ENCODE peak calls at places on chromosomes 6 and 20, in nine cellular contexts. One of them, this sample, is unnamed.

GRCh38 chr20:21302645-21303060 is 478 bp upstream of the XRN2 start:
- DNase-seq in SK-MEL-5: no peak
- DNase-seq in stimulated activated CD8-positive, alpha-beta memory T cell treated with anti-CD3 and anti-CD28 coated beads, Interleukin-4, amount 100 ng/mL, for 24 hours: no peak
- DNase-seq in NCI-H526 treated with DMSO at 0.1 percent for 48 hours: peak
- DNase-seq in activated CD4-positive, alpha-beta T cell treated with anti-CD3 and anti-CD28 coated beads for 48 hours: no peak
- DNase-seq in activated CD4-positive, alpha-beta memory T cell treated with anti-CD3 and anti-CD28 coated beads for 36 hours: no peak
- DNase-seq in HCEC 1CT: no peak
- DNase-seq in NCI-H2171 treated with DMSO at 0.1 percent for 48 hours: no peak
- DNase-seq in stimulated activated CD4-positive, alpha-beta T cell treated with anti-CD3 and anti-CD28 coated beads, Interleukin-4, amount 100 ng/mL, for 24 hours: no peak
- DNase-seq in this sample: no peak

GRCh38 chr6:15500078-15500740 is 162.6 kb downstream of the DTNBP1 start:
- DNase-seq in SK-MEL-5: no peak
- DNase-seq in stimulated activated CD8-positive, alpha-beta memory T cell treated with anti-CD3 and anti-CD28 coated beads, Interleukin-4, amount 100 ng/mL, for 24 hours: no peak
- DNase-seq in NCI-H526 treated with DMSO at 0.1 percent for 48 hours: no peak
- DNase-seq in activated CD4-positive, alpha-beta T cell treated with anti-CD3 and anti-CD28 coated beads for 48 hours: no peak
- DNase-seq in activated CD4-positive, alpha-beta memory T cell treated with anti-CD3 and anti-CD28 coated beads for 36 hours: no peak
- DNase-seq in HCEC 1CT: no peak
- DNase-seq in NCI-H2171 treated with DMSO at 0.1 percent for 48 hours: no peak
- DNase-seq in stimulated activated CD4-positive, alpha-beta T cell treated with anti-CD3 and anti-CD28 coated beads, Interleukin-4, amount 100 ng/mL, for 24 hours: no peak
- DNase-seq in this sample: no peak

GRCh38 chr6:130306377-130306776 is 59.4 kb upstream of the TMEM200A start:
- DNase-seq in SK-MEL-5: no peak
- DNase-seq in stimulated activated CD8-positive, alpha-beta memory T cell treated with anti-CD3 and anti-CD28 coated beads, Interleukin-4, amount 100 ng/mL, for 24 hours: no peak
- DNase-seq in NCI-H526 treated with DMSO at 0.1 percent for 48 hours: no peak
- DNase-seq in activated CD4-positive, alpha-beta T cell treated with anti-CD3 and anti-CD28 coated beads for 48 hours: no peak
- DNase-seq in activated CD4-positive, alpha-beta memory T cell treated with anti-CD3 and anti-CD28 coated beads for 36 hours: no peak
- DNase-seq in HCEC 1CT: peak
- DNase-seq in NCI-H2171 treated with DMSO at 0.1 percent for 48 hours: no peak
- DNase-seq in stimulated activated CD4-positive, alpha-beta T cell treated with anti-CD3 and anti-CD28 coated beads, Interleukin-4, amount 100 ng/mL, for 24 hours: no peak
- DNase-seq in this sample: no peak

GRCh38 chr6:39543117-39543516 is 182.1 kb downstream of the KIF6 start:
- DNase-seq in SK-MEL-5: no peak
- DNase-seq in stimulated activated CD8-positive, alpha-beta memory T cell treated with anti-CD3 and anti-CD28 coated beads, Interleukin-4, amount 100 ng/mL, for 24 hours: no peak
- DNase-seq in NCI-H526 treated with DMSO at 0.1 percent for 48 hours: no peak
- DNase-seq in activated CD4-positive, alpha-beta T cell treated with anti-CD3 and anti-CD28 coated beads for 48 hours: no peak
- DNase-seq in activated CD4-positive, alpha-beta memory T cell treated with anti-CD3 and anti-CD28 coated beads for 36 hours: no peak
- DNase-seq in HCEC 1CT: no peak
- DNase-seq in NCI-H2171 treated with DMSO at 0.1 percent for 48 hours: no peak
- DNase-seq in stimulated activated CD4-positive, alpha-beta T cell treated with anti-CD3 and anti-CD28 coated beads, Interleukin-4, amount 100 ng/mL, for 24 hours: no peak
- DNase-seq in this sample: no peak

GRCh38 chr6:30480536-30481156 is 8.7 kb upstream of the HLA-E start:
- DNase-seq in SK-MEL-5: peak
- DNase-seq in stimulated activated CD8-positive, alpha-beta memory T cell treated with anti-CD3 and anti-CD28 coated beads, Interleukin-4, amount 100 ng/mL, for 24 hours: no peak
- DNase-seq in NCI-H526 treated with DMSO at 0.1 percent for 48 hours: no peak
- DNase-seq in activated CD4-positive, alpha-beta T cell treated with anti-CD3 and anti-CD28 coated beads for 48 hours: peak
- DNase-seq in activated CD4-positive, alpha-beta memory T cell treated with anti-CD3 and anti-CD28 coated beads for 36 hours: peak
- DNase-seq in HCEC 1CT: no peak
- DNase-seq in NCI-H2171 treated with DMSO at 0.1 percent for 48 hours: no peak
- DNase-seq in stimulated activated CD4-positive, alpha-beta T cell treated with anti-CD3 and anti-CD28 coated beads, Interleukin-4, amount 100 ng/mL, for 24 hours: peak
- DNase-seq in this sample: peak

GRCh38 chr6:57094689-57095088 is 4.7 kb downstream of the ZNF451 start:
- DNase-seq in SK-MEL-5: no peak
- DNase-seq in stimulated activated CD8-positive, alpha-beta memory T cell treated with anti-CD3 and anti-CD28 coated beads, Interleukin-4, amount 100 ng/mL, for 24 hours: no peak
- DNase-seq in NCI-H526 treated with DMSO at 0.1 percent for 48 hours: no peak
- DNase-seq in activated CD4-positive, alpha-beta T cell treated with anti-CD3 and anti-CD28 coated beads for 48 hours: no peak
- DNase-seq in activated CD4-positive, alpha-beta memory T cell treated with anti-CD3 and anti-CD28 coated beads for 36 hours: no peak
- DNase-seq in HCEC 1CT: no peak
- DNase-seq in NCI-H2171 treated with DMSO at 0.1 percent for 48 hours: no peak
- DNase-seq in stimulated activated CD4-positive, alpha-beta T cell treated with anti-CD3 and anti-CD28 coated beads, Interleukin-4, amount 100 ng/mL, for 24 hours: no peak
- DNase-seq in this sample: no peak

GRCh38 chr6:129280719-129281118 is 397.8 kb downstream of the LAMA2 start:
- DNase-seq in SK-MEL-5: no peak
- DNase-seq in stimulated activated CD8-positive, alpha-beta memory T cell treated with anti-CD3 and anti-CD28 coated beads, Interleukin-4, amount 100 ng/mL, for 24 hours: peak
- DNase-seq in NCI-H526 treated with DMSO at 0.1 percent for 48 hours: no peak
- DNase-seq in activated CD4-positive, alpha-beta T cell treated with anti-CD3 and anti-CD28 coated beads for 48 hours: peak
- DNase-seq in activated CD4-positive, alpha-beta memory T cell treated with anti-CD3 and anti-CD28 coated beads for 36 hours: peak
- DNase-seq in HCEC 1CT: no peak
- DNase-seq in NCI-H2171 treated with DMSO at 0.1 percent for 48 hours: no peak
- DNase-seq in stimulated activated CD4-positive, alpha-beta T cell treated with anti-CD3 and anti-CD28 coated beads, Interleukin-4, amount 100 ng/mL, for 24 hours: peak
- DNase-seq in this sample: no peak

GRCh38 chr20:38139156-38139912 is 25.7 kb downstream of the TGM2 start:
- DNase-seq in SK-MEL-5: no peak
- DNase-seq in stimulated activated CD8-positive, alpha-beta memory T cell treated with anti-CD3 and anti-CD28 coated beads, Interleukin-4, amount 100 ng/mL, for 24 hours: no peak
- DNase-seq in NCI-H526 treated with DMSO at 0.1 percent for 48 hours: no peak
- DNase-seq in activated CD4-positive, alpha-beta T cell treated with anti-CD3 and anti-CD28 coated beads for 48 hours: no peak
- DNase-seq in activated CD4-positive, alpha-beta memory T cell treated with anti-CD3 and anti-CD28 coated beads for 36 hours: no peak
- DNase-seq in HCEC 1CT: no peak
- DNase-seq in NCI-H2171 treated with DMSO at 0.1 percent for 48 hours: no peak
- DNase-seq in stimulated activated CD4-positive, alpha-beta T cell treated with anti-CD3 and anti-CD28 coated beads, Interleukin-4, amount 100 ng/mL, for 24 hours: no peak
- DNase-seq in this sample: no peak

GRCh38 chr6:56714982-56715456 is 72.3 kb upstream of the DST start:
- DNase-seq in SK-MEL-5: peak
- DNase-seq in stimulated activated CD8-positive, alpha-beta memory T cell treated with anti-CD3 and anti-CD28 coated beads, Interleukin-4, amount 100 ng/mL, for 24 hours: no peak
- DNase-seq in NCI-H526 treated with DMSO at 0.1 percent for 48 hours: no peak
- DNase-seq in activated CD4-positive, alpha-beta T cell treated with anti-CD3 and anti-CD28 coated beads for 48 hours: no peak
- DNase-seq in activated CD4-positive, alpha-beta memory T cell treated with anti-CD3 and anti-CD28 coated beads for 36 hours: no peak
- DNase-seq in HCEC 1CT: peak
- DNase-seq in NCI-H2171 treated with DMSO at 0.1 percent for 48 hours: no peak
- DNase-seq in stimulated activated CD4-positive, alpha-beta T cell treated with anti-CD3 and anti-CD28 coated beads, Interleukin-4, amount 100 ng/mL, for 24 hours: no peak
- DNase-seq in this sample: peak

GRCh38 chr6:31356216-31356945 is 598 bp downstream of the HLA-B start:
- DNase-seq in SK-MEL-5: no peak
- DNase-seq in stimulated activated CD8-positive, alpha-beta memory T cell treated with anti-CD3 and anti-CD28 coated beads, Interleukin-4, amount 100 ng/mL, for 24 hours: no peak
- DNase-seq in NCI-H526 treated with DMSO at 0.1 percent for 48 hours: peak
- DNase-seq in activated CD4-positive, alpha-beta T cell treated with anti-CD3 and anti-CD28 coated beads for 48 hours: peak
- DNase-seq in activated CD4-positive, alpha-beta memory T cell treated with anti-CD3 and anti-CD28 coated beads for 36 hours: peak
- DNase-seq in HCEC 1CT: peak
- DNase-seq in NCI-H2171 treated with DMSO at 0.1 percent for 48 hours: no peak
- DNase-seq in stimulated activated CD4-positive, alpha-beta T cell treated with anti-CD3 and anti-CD28 coated beads, Interleukin-4, amount 100 ng/mL, for 24 hours: peak
- DNase-seq in this sample: peak

GRCh38 chr6:21752054-21752811 is 158.7 kb downstream of the SOX4 start:
- DNase-seq in SK-MEL-5: no peak
- DNase-seq in stimulated activated CD8-positive, alpha-beta memory T cell treated with anti-CD3 and anti-CD28 coated beads, Interleukin-4, amount 100 ng/mL, for 24 hours: no peak
- DNase-seq in NCI-H526 treated with DMSO at 0.1 percent for 48 hours: no peak
- DNase-seq in activated CD4-positive, alpha-beta T cell treated with anti-CD3 and anti-CD28 coated beads for 48 hours: no peak
- DNase-seq in activated CD4-positive, alpha-beta memory T cell treated with anti-CD3 and anti-CD28 coated beads for 36 hours: no peak
- DNase-seq in HCEC 1CT: peak
- DNase-seq in NCI-H2171 treated with DMSO at 0.1 percent for 48 hours: no peak
- DNase-seq in stimulated activated CD4-positive, alpha-beta T cell treated with anti-CD3 and anti-CD28 coated beads, Interleukin-4, amount 100 ng/mL, for 24 hours: no peak
- DNase-seq in this sample: peak

GRCh38 chr6:81743649-81744048 is 8.8 kb downstream of the TENT5A start:
- DNase-seq in SK-MEL-5: no peak
- DNase-seq in stimulated activated CD8-positive, alpha-beta memory T cell treated with anti-CD3 and anti-CD28 coated beads, Interleukin-4, amount 100 ng/mL, for 24 hours: no peak
- DNase-seq in NCI-H526 treated with DMSO at 0.1 percent for 48 hours: no peak
- DNase-seq in activated CD4-positive, alpha-beta T cell treated with anti-CD3 and anti-CD28 coated beads for 48 hours: no peak
- DNase-seq in activated CD4-positive, alpha-beta memory T cell treated with anti-CD3 and anti-CD28 coated beads for 36 hours: no peak
- DNase-seq in HCEC 1CT: no peak
- DNase-seq in NCI-H2171 treated with DMSO at 0.1 percent for 48 hours: no peak
- DNase-seq in stimulated activated CD4-positive, alpha-beta T cell treated with anti-CD3 and anti-CD28 coated beads, Interleukin-4, amount 100 ng/mL, for 24 hours: no peak
- DNase-seq in this sample: peak

GRCh38 chr20:10940941-10941340 is 267.1 kb upstream of the JAG1 start:
- DNase-seq in SK-MEL-5: no peak
- DNase-seq in stimulated activated CD8-positive, alpha-beta memory T cell treated with anti-CD3 and anti-CD28 coated beads, Interleukin-4, amount 100 ng/mL, for 24 hours: no peak
- DNase-seq in NCI-H526 treated with DMSO at 0.1 percent for 48 hours: no peak
- DNase-seq in activated CD4-positive, alpha-beta T cell treated with anti-CD3 and anti-CD28 coated beads for 48 hours: no peak
- DNase-seq in activated CD4-positive, alpha-beta memory T cell treated with anti-CD3 and anti-CD28 coated beads for 36 hours: no peak
- DNase-seq in HCEC 1CT: no peak
- DNase-seq in NCI-H2171 treated with DMSO at 0.1 percent for 48 hours: no peak
- DNase-seq in stimulated activated CD4-positive, alpha-beta T cell treated with anti-CD3 and anti-CD28 coated beads, Interleukin-4, amount 100 ng/mL, for 24 hours: no peak
- DNase-seq in this sample: no peak

GRCh38 chr6:83199865-83200230 is 6.7 kb downstream of the RWDD2A start:
- DNase-seq in SK-MEL-5: no peak
- DNase-seq in stimulated activated CD8-positive, alpha-beta memory T cell treated with anti-CD3 and anti-CD28 coated beads, Interleukin-4, amount 100 ng/mL, for 24 hours: no peak
- DNase-seq in NCI-H526 treated with DMSO at 0.1 percent for 48 hours: no peak
- DNase-seq in activated CD4-positive, alpha-beta T cell treated with anti-CD3 and anti-CD28 coated beads for 48 hours: no peak
- DNase-seq in activated CD4-positive, alpha-beta memory T cell treated with anti-CD3 and anti-CD28 coated beads for 36 hours: no peak
- DNase-seq in HCEC 1CT: peak
- DNase-seq in NCI-H2171 treated with DMSO at 0.1 percent for 48 hours: peak
- DNase-seq in stimulated activated CD4-positive, alpha-beta T cell treated with anti-CD3 and anti-CD28 coated beads, Interleukin-4, amount 100 ng/mL, for 24 hours: no peak
- DNase-seq in this sample: peak

GRCh38 chr6:16055852-16056251 is 73.0 kb upstream of the MYLIP start:
- DNase-seq in SK-MEL-5: peak
- DNase-seq in stimulated activated CD8-positive, alpha-beta memory T cell treated with anti-CD3 and anti-CD28 coated beads, Interleukin-4, amount 100 ng/mL, for 24 hours: no peak
- DNase-seq in NCI-H526 treated with DMSO at 0.1 percent for 48 hours: no peak
- DNase-seq in activated CD4-positive, alpha-beta T cell treated with anti-CD3 and anti-CD28 coated beads for 48 hours: no peak
- DNase-seq in activated CD4-positive, alpha-beta memory T cell treated with anti-CD3 and anti-CD28 coated beads for 36 hours: no peak
- DNase-seq in HCEC 1CT: no peak
- DNase-seq in NCI-H2171 treated with DMSO at 0.1 percent for 48 hours: no peak
- DNase-seq in stimulated activated CD4-positive, alpha-beta T cell treated with anti-CD3 and anti-CD28 coated beads, Interleukin-4, amount 100 ng/mL, for 24 hours: no peak
- DNase-seq in this sample: no peak

GRCh38 chr6:98843274-98844243 is 9.2 kb downstream of the POU3F2 start:
- DNase-seq in SK-MEL-5: no peak
- DNase-seq in stimulated activated CD8-positive, alpha-beta memory T cell treated with anti-CD3 and anti-CD28 coated beads, Interleukin-4, amount 100 ng/mL, for 24 hours: no peak
- DNase-seq in NCI-H526 treated with DMSO at 0.1 percent for 48 hours: peak
- DNase-seq in activated CD4-positive, alpha-beta T cell treated with anti-CD3 and anti-CD28 coated beads for 48 hours: no peak
- DNase-seq in activated CD4-positive, alpha-beta memory T cell treated with anti-CD3 and anti-CD28 coated beads for 36 hours: no peak
- DNase-seq in HCEC 1CT: no peak
- DNase-seq in NCI-H2171 treated with DMSO at 0.1 percent for 48 hours: no peak
- DNase-seq in stimulated activated CD4-positive, alpha-beta T cell treated with anti-CD3 and anti-CD28 coated beads, Interleukin-4, amount 100 ng/mL, for 24 hours: no peak
- DNase-seq in this sample: no peak

GRCh38 chr6:168370310-168370991 is 50.9 kb upstream of the DACT2 start:
- DNase-seq in SK-MEL-5: peak
- DNase-seq in stimulated activated CD8-positive, alpha-beta memory T cell treated with anti-CD3 and anti-CD28 coated beads, Interleukin-4, amount 100 ng/mL, for 24 hours: peak
- DNase-seq in NCI-H526 treated with DMSO at 0.1 percent for 48 hours: peak
- DNase-seq in activated CD4-positive, alpha-beta T cell treated with anti-CD3 and anti-CD28 coated beads for 48 hours: peak
- DNase-seq in activated CD4-positive, alpha-beta memory T cell treated with anti-CD3 and anti-CD28 coated beads for 36 hours: peak
- DNase-seq in HCEC 1CT: no peak
- DNase-seq in NCI-H2171 treated with DMSO at 0.1 percent for 48 hours: no peak
- DNase-seq in stimulated activated CD4-positive, alpha-beta T cell treated with anti-CD3 and anti-CD28 coated beads, Interleukin-4, amount 100 ng/mL, for 24 hours: peak
- DNase-seq in this sample: no peak

GRCh38 chr6:75368151-75368779 is 83.7 kb upstream of the TMEM30A start:
- DNase-seq in SK-MEL-5: peak
- DNase-seq in stimulated activated CD8-positive, alpha-beta memory T cell treated with anti-CD3 and anti-CD28 coated beads, Interleukin-4, amount 100 ng/mL, for 24 hours: no peak
- DNase-seq in NCI-H526 treated with DMSO at 0.1 percent for 48 hours: peak
- DNase-seq in activated CD4-positive, alpha-beta T cell treated with anti-CD3 and anti-CD28 coated beads for 48 hours: peak
- DNase-seq in activated CD4-positive, alpha-beta memory T cell treated with anti-CD3 and anti-CD28 coated beads for 36 hours: peak
- DNase-seq in HCEC 1CT: no peak
- DNase-seq in NCI-H2171 treated with DMSO at 0.1 percent for 48 hours: no peak
- DNase-seq in stimulated activated CD4-positive, alpha-beta T cell treated with anti-CD3 and anti-CD28 coated beads, Interleukin-4, amount 100 ng/mL, for 24 hours: no peak
- DNase-seq in this sample: no peak

GRCh38 chr6:132341646-132342045 is 59.6 kb downstream of the MOXD1 start:
- DNase-seq in SK-MEL-5: no peak
- DNase-seq in stimulated activated CD8-positive, alpha-beta memory T cell treated with anti-CD3 and anti-CD28 coated beads, Interleukin-4, amount 100 ng/mL, for 24 hours: no peak
- DNase-seq in NCI-H526 treated with DMSO at 0.1 percent for 48 hours: no peak
- DNase-seq in activated CD4-positive, alpha-beta T cell treated with anti-CD3 and anti-CD28 coated beads for 48 hours: no peak
- DNase-seq in activated CD4-positive, alpha-beta memory T cell treated with anti-CD3 and anti-CD28 coated beads for 36 hours: no peak
- DNase-seq in HCEC 1CT: no peak
- DNase-seq in NCI-H2171 treated with DMSO at 0.1 percent for 48 hours: no peak
- DNase-seq in stimulated activated CD4-positive, alpha-beta T cell treated with anti-CD3 and anti-CD28 coated beads, Interleukin-4, amount 100 ng/mL, for 24 hours: no peak
- DNase-seq in this sample: peak

GRCh38 chr6:118618676-118619377 is 32.6 kb downstream of the CEP85L start:
- DNase-seq in SK-MEL-5: peak
- DNase-seq in stimulated activated CD8-positive, alpha-beta memory T cell treated with anti-CD3 and anti-CD28 coated beads, Interleukin-4, amount 100 ng/mL, for 24 hours: peak
- DNase-seq in NCI-H526 treated with DMSO at 0.1 percent for 48 hours: peak
- DNase-seq in activated CD4-positive, alpha-beta T cell treated with anti-CD3 and anti-CD28 coated beads for 48 hours: peak
- DNase-seq in activated CD4-positive, alpha-beta memory T cell treated with anti-CD3 and anti-CD28 coated beads for 36 hours: peak
- DNase-seq in HCEC 1CT: no peak
- DNase-seq in NCI-H2171 treated with DMSO at 0.1 percent for 48 hours: peak
- DNase-seq in stimulated activated CD4-positive, alpha-beta T cell treated with anti-CD3 and anti-CD28 coated beads, Interleukin-4, amount 100 ng/mL, for 24 hours: peak
- DNase-seq in this sample: peak

GRCh38 chr20:57008217-57008616 is 258.2 kb downstream of the BMP7 start:
- DNase-seq in SK-MEL-5: no peak
- DNase-seq in stimulated activated CD8-positive, alpha-beta memory T cell treated with anti-CD3 and anti-CD28 coated beads, Interleukin-4, amount 100 ng/mL, for 24 hours: no peak
- DNase-seq in NCI-H526 treated with DMSO at 0.1 percent for 48 hours: no peak
- DNase-seq in activated CD4-positive, alpha-beta T cell treated with anti-CD3 and anti-CD28 coated beads for 48 hours: no peak
- DNase-seq in activated CD4-positive, alpha-beta memory T cell treated with anti-CD3 and anti-CD28 coated beads for 36 hours: no peak
- DNase-seq in HCEC 1CT: no peak
- DNase-seq in NCI-H2171 treated with DMSO at 0.1 percent for 48 hours: no peak
- DNase-seq in stimulated activated CD4-positive, alpha-beta T cell treated with anti-CD3 and anti-CD28 coated beads, Interleukin-4, amount 100 ng/mL, for 24 hours: no peak
- DNase-seq in this sample: peak

GRCh38 chr6:46011241-46012085 is 4.2 kb downstream of the CLIC5 start:
- DNase-seq in SK-MEL-5: no peak
- DNase-seq in stimulated activated CD8-positive, alpha-beta memory T cell treated with anti-CD3 and anti-CD28 coated beads, Interleukin-4, amount 100 ng/mL, for 24 hours: peak
- DNase-seq in NCI-H526 treated with DMSO at 0.1 percent for 48 hours: peak
- DNase-seq in activated CD4-positive, alpha-beta T cell treated with anti-CD3 and anti-CD28 coated beads for 48 hours: peak
- DNase-seq in activated CD4-positive, alpha-beta memory T cell treated with anti-CD3 and anti-CD28 coated beads for 36 hours: peak
- DNase-seq in HCEC 1CT: no peak
- DNase-seq in NCI-H2171 treated with DMSO at 0.1 percent for 48 hours: no peak
- DNase-seq in stimulated activated CD4-positive, alpha-beta T cell treated with anti-CD3 and anti-CD28 coated beads, Interleukin-4, amount 100 ng/mL, for 24 hours: peak
- DNase-seq in this sample: no peak

GRCh38 chr20:5078399-5078958 is 41.3 kb downstream of the PCNA start:
- DNase-seq in SK-MEL-5: peak
- DNase-seq in stimulated activated CD8-positive, alpha-beta memory T cell treated with anti-CD3 and anti-CD28 coated beads, Interleukin-4, amount 100 ng/mL, for 24 hours: peak
- DNase-seq in NCI-H526 treated with DMSO at 0.1 percent for 48 hours: no peak
- DNase-seq in activated CD4-positive, alpha-beta T cell treated with anti-CD3 and anti-CD28 coated beads for 48 hours: peak
- DNase-seq in activated CD4-positive, alpha-beta memory T cell treated with anti-CD3 and anti-CD28 coated beads for 36 hours: peak
- DNase-seq in HCEC 1CT: peak
- DNase-seq in NCI-H2171 treated with DMSO at 0.1 percent for 48 hours: no peak
- DNase-seq in stimulated activated CD4-positive, alpha-beta T cell treated with anti-CD3 and anti-CD28 coated beads, Interleukin-4, amount 100 ng/mL, for 24 hours: peak
- DNase-seq in this sample: peak

GRCh38 chr6:151858294-151858693 is 50.8 kb downstream of the ESR1 start:
- DNase-seq in SK-MEL-5: no peak
- DNase-seq in stimulated activated CD8-positive, alpha-beta memory T cell treated with anti-CD3 and anti-CD28 coated beads, Interleukin-4, amount 100 ng/mL, for 24 hours: no peak
- DNase-seq in NCI-H526 treated with DMSO at 0.1 percent for 48 hours: no peak
- DNase-seq in activated CD4-positive, alpha-beta T cell treated with anti-CD3 and anti-CD28 coated beads for 48 hours: no peak
- DNase-seq in activated CD4-positive, alpha-beta memory T cell treated with anti-CD3 and anti-CD28 coated beads for 36 hours: no peak
- DNase-seq in HCEC 1CT: no peak
- DNase-seq in NCI-H2171 treated with DMSO at 0.1 percent for 48 hours: no peak
- DNase-seq in stimulated activated CD4-positive, alpha-beta T cell treated with anti-CD3 and anti-CD28 coated beads, Interleukin-4, amount 100 ng/mL, for 24 hours: no peak
- DNase-seq in this sample: no peak

GRCh38 chr20:18003897-18004296 is 35.1 kb downstream of the MGME1 start:
- DNase-seq in SK-MEL-5: peak
- DNase-seq in stimulated activated CD8-positive, alpha-beta memory T cell treated with anti-CD3 and anti-CD28 coated beads, Interleukin-4, amount 100 ng/mL, for 24 hours: no peak
- DNase-seq in NCI-H526 treated with DMSO at 0.1 percent for 48 hours: no peak
- DNase-seq in activated CD4-positive, alpha-beta T cell treated with anti-CD3 and anti-CD28 coated beads for 48 hours: no peak
- DNase-seq in activated CD4-positive, alpha-beta memory T cell treated with anti-CD3 and anti-CD28 coated beads for 36 hours: no peak
- DNase-seq in HCEC 1CT: no peak
- DNase-seq in NCI-H2171 treated with DMSO at 0.1 percent for 48 hours: no peak
- DNase-seq in stimulated activated CD4-positive, alpha-beta T cell treated with anti-CD3 and anti-CD28 coated beads, Interleukin-4, amount 100 ng/mL, for 24 hours: no peak
- DNase-seq in this sample: no peak

GRCh38 chr20:34574861-34575260 is 16.3 kb downstream of the MAP1LC3A start:
- DNase-seq in SK-MEL-5: no peak
- DNase-seq in stimulated activated CD8-positive, alpha-beta memory T cell treated with anti-CD3 and anti-CD28 coated beads, Interleukin-4, amount 100 ng/mL, for 24 hours: no peak
- DNase-seq in NCI-H526 treated with DMSO at 0.1 percent for 48 hours: no peak
- DNase-seq in activated CD4-positive, alpha-beta T cell treated with anti-CD3 and anti-CD28 coated beads for 48 hours: no peak
- DNase-seq in activated CD4-positive, alpha-beta memory T cell treated with anti-CD3 and anti-CD28 coated beads for 36 hours: no peak
- DNase-seq in HCEC 1CT: no peak
- DNase-seq in NCI-H2171 treated with DMSO at 0.1 percent for 48 hours: no peak
- DNase-seq in stimulated activated CD4-positive, alpha-beta T cell treated with anti-CD3 and anti-CD28 coated beads, Interleukin-4, amount 100 ng/mL, for 24 hours: no peak
- DNase-seq in this sample: no peak

GRCh38 chr6:97630592-97630991 is 347.6 kb upstream of the MMS22L start:
- DNase-seq in SK-MEL-5: no peak
- DNase-seq in stimulated activated CD8-positive, alpha-beta memory T cell treated with anti-CD3 and anti-CD28 coated beads, Interleukin-4, amount 100 ng/mL, for 24 hours: no peak
- DNase-seq in NCI-H526 treated with DMSO at 0.1 percent for 48 hours: no peak
- DNase-seq in activated CD4-positive, alpha-beta T cell treated with anti-CD3 and anti-CD28 coated beads for 48 hours: no peak
- DNase-seq in activated CD4-positive, alpha-beta memory T cell treated with anti-CD3 and anti-CD28 coated beads for 36 hours: no peak
- DNase-seq in HCEC 1CT: no peak
- DNase-seq in NCI-H2171 treated with DMSO at 0.1 percent for 48 hours: no peak
- DNase-seq in stimulated activated CD4-positive, alpha-beta T cell treated with anti-CD3 and anti-CD28 coated beads, Interleukin-4, amount 100 ng/mL, for 24 hours: no peak
- DNase-seq in this sample: no peak

GRCh38 chr6:9085054-9085746 is 649.9 kb upstream of the SLC35B3 start:
- DNase-seq in SK-MEL-5: peak
- DNase-seq in stimulated activated CD8-positive, alpha-beta memory T cell treated with anti-CD3 and anti-CD28 coated beads, Interleukin-4, amount 100 ng/mL, for 24 hours: no peak
- DNase-seq in NCI-H526 treated with DMSO at 0.1 percent for 48 hours: no peak
- DNase-seq in activated CD4-positive, alpha-beta T cell treated with anti-CD3 and anti-CD28 coated beads for 48 hours: no peak
- DNase-seq in activated CD4-positive, alpha-beta memory T cell treated with anti-CD3 and anti-CD28 coated beads for 36 hours: no peak
- DNase-seq in HCEC 1CT: no peak
- DNase-seq in NCI-H2171 treated with DMSO at 0.1 percent for 48 hours: no peak
- DNase-seq in stimulated activated CD4-positive, alpha-beta T cell treated with anti-CD3 and anti-CD28 coated beads, Interleukin-4, amount 100 ng/mL, for 24 hours: no peak
- DNase-seq in this sample: no peak

GRCh38 chr6:12363651-12364381 is 73.7 kb downstream of the EDN1 start:
- DNase-seq in SK-MEL-5: no peak
- DNase-seq in stimulated activated CD8-positive, alpha-beta memory T cell treated with anti-CD3 and anti-CD28 coated beads, Interleukin-4, amount 100 ng/mL, for 24 hours: no peak
- DNase-seq in NCI-H526 treated with DMSO at 0.1 percent for 48 hours: no peak
- DNase-seq in activated CD4-positive, alpha-beta T cell treated with anti-CD3 and anti-CD28 coated beads for 48 hours: no peak
- DNase-seq in activated CD4-positive, alpha-beta memory T cell treated with anti-CD3 and anti-CD28 coated beads for 36 hours: no peak
- DNase-seq in HCEC 1CT: no peak
- DNase-seq in NCI-H2171 treated with DMSO at 0.1 percent for 48 hours: no peak
- DNase-seq in stimulated activated CD4-positive, alpha-beta T cell treated with anti-CD3 and anti-CD28 coated beads, Interleukin-4, amount 100 ng/mL, for 24 hours: no peak
- DNase-seq in this sample: no peak

GRCh38 chr20:56957737-56958553 is 308.5 kb downstream of the BMP7 start:
- DNase-seq in SK-MEL-5: no peak
- DNase-seq in stimulated activated CD8-positive, alpha-beta memory T cell treated with anti-CD3 and anti-CD28 coated beads, Interleukin-4, amount 100 ng/mL, for 24 hours: no peak
- DNase-seq in NCI-H526 treated with DMSO at 0.1 percent for 48 hours: peak
- DNase-seq in activated CD4-positive, alpha-beta T cell treated with anti-CD3 and anti-CD28 coated beads for 48 hours: no peak
- DNase-seq in activated CD4-positive, alpha-beta memory T cell treated with anti-CD3 and anti-CD28 coated beads for 36 hours: no peak
- DNase-seq in HCEC 1CT: no peak
- DNase-seq in NCI-H2171 treated with DMSO at 0.1 percent for 48 hours: peak
- DNase-seq in stimulated activated CD4-positive, alpha-beta T cell treated with anti-CD3 and anti-CD28 coated beads, Interleukin-4, amount 100 ng/mL, for 24 hours: no peak
- DNase-seq in this sample: no peak

GRCh38 chr20:7123457-7123856 is 356.0 kb downstream of the BMP2 start:
- DNase-seq in SK-MEL-5: no peak
- DNase-seq in stimulated activated CD8-positive, alpha-beta memory T cell treated with anti-CD3 and anti-CD28 coated beads, Interleukin-4, amount 100 ng/mL, for 24 hours: no peak
- DNase-seq in NCI-H526 treated with DMSO at 0.1 percent for 48 hours: no peak
- DNase-seq in activated CD4-positive, alpha-beta T cell treated with anti-CD3 and anti-CD28 coated beads for 48 hours: no peak
- DNase-seq in activated CD4-positive, alpha-beta memory T cell treated with anti-CD3 and anti-CD28 coated beads for 36 hours: no peak
- DNase-seq in HCEC 1CT: no peak
- DNase-seq in NCI-H2171 treated with DMSO at 0.1 percent for 48 hours: no peak
- DNase-seq in stimulated activated CD4-positive, alpha-beta T cell treated with anti-CD3 and anti-CD28 coated beads, Interleukin-4, amount 100 ng/mL, for 24 hours: no peak
- DNase-seq in this sample: no peak

This sample was measured in EH.